ENCODE peak calls at places on chromosomes 3 and 15, in six cellular contexts. F, Z, X, U, M and O are unnamed samples.

GRCh38 chr3:10823516-10823818 is 7.4 kb downstream of the SLC6A11 start:
- DNase-seq in Z (no peak), U (no peak), X (no peak), M (no peak), F (no peak), O (no peak)

GRCh38 chr3:79606414-79606813 is 161.4 kb downstream of the ROBO1 start:
- DNase-seq in M (no peak), X (no peak), F (no peak), U (no peak), Z (no peak), O (no peak)

GRCh38 chr3:23928525-23928924 is 11.6 kb downstream of the RPL15 start:
- DNase-seq in U (no peak), X (no peak), F (no peak), Z (no peak), M (no peak), O (no peak)

GRCh38 chr3:77902675-77903074 is 862.8 kb downstream of the ROBO2 start:
- DNase-seq in F (no peak), Z (no peak), U (no peak), M (no peak), X (no peak), O (no peak)

GRCh38 chr3:103393395-103394186 is 958.8 kb downstream of the ZPLD1 start:
- DNase-seq in F (no peak), M (peak), X (no peak), U (no peak), Z (no peak), O (no peak)

GRCh38 chr15:70264014-70264492 is 166.3 kb upstream of the TLE3 start:
- DNase-seq in M (no peak), X (no peak), F (no peak), Z (no peak), U (no peak), O (no peak)

GRCh38 chr3:50274371-50275104 is 4.3 kb upstream of the LSMEM2 start:
- DNase-seq in M (peak), F (no peak), Z (peak), U (peak), X (peak), O (peak)

GRCh38 chr15:67175643-67176071 is 78.8 kb downstream of the AAGAB start:
- DNase-seq in F (no peak), Z (peak), M (peak), X (peak), U (peak), O (no peak)

GRCh38 chr3:29347412-29347811 is 66.5 kb downstream of the RBMS3 start:
- DNase-seq in X (no peak), M (no peak), Z (no peak), U (no peak), F (no peak), O (no peak)

GRCh38 chr3:133474251-133474801 is 74.5 kb downstream of the BFSP2 start:
- DNase-seq in U (peak), X (no peak), Z (no peak), M (peak), F (no peak), O (peak)

GRCh38 chr15:70036585-70037343 is 61.0 kb downstream of the TLE3 start:
- DNase-seq in F (no peak), U (no peak), M (no peak), X (peak), Z (no peak), O (no peak)

GRCh38 chr3:124300416-124300815 is 308.5 kb upstream of the ROPN1 start:
- DNase-seq in Z (no peak), U (no peak), M (no peak), F (no peak), X (no peak), O (no peak)

GRCh38 chr15:25246641-25247417 is 192.0 kb downstream of the UBE3A start:
- DNase-seq in U (no peak), F (no peak), Z (no peak), X (peak), M (no peak), O (no peak)

GRCh38 chr15:47289667-47290066 is 427.6 kb upstream of the SEMA6D start:
- DNase-seq in M (no peak), U (no peak), Z (no peak), F (no peak), X (no peak), O (no peak)

GRCh38 chr3:79178471-79178870 is 589.3 kb downstream of the ROBO1 start:
- DNase-seq in Z (no peak), U (no peak), X (no peak), F (no peak), M (no peak), O (no peak)

GRCh38 chr3:9135526-9135925 is 113.9 kb downstream of the SRGAP3 start:
- DNase-seq in X (no peak), Z (peak), F (no peak), U (no peak), M (no peak), O (no peak)

GRCh38 chr15:61084944-61085367 is 144.1 kb downstream of the RORA start:
- DNase-seq in M (no peak), U (no peak), X (no peak), Z (peak), F (peak), O (no peak)

GRCh38 chr3:79930196-79930595 is 162.4 kb upstream of the ROBO1 start:
- DNase-seq in X (no peak), M (no peak), U (no peak), Z (no peak), F (no peak), O (no peak)

GRCh38 chr15:25883860-25884259 is 20.7 kb upstream of the ATP10A start:
- DNase-seq in Z (no peak), U (no peak), F (no peak), M (peak), X (no peak), O (no peak)

GRCh38 chr3:142595581-142595950 is 627 bp upstream of the PLS1 start:
- DNase-seq in Z (no peak), X (no peak), M (peak), F (no peak), U (no peak), O (no peak)

GRCh38 chr3:128404276-128405062 is 62.2 kb downstream of the DNAJB8 start:
- DNase-seq in F (no peak), Z (no peak), U (no peak), M (no peak), X (no peak), O (no peak)

GRCh38 chr15:33148129-33148850 is 46.2 kb downstream of the FMN1 start:
- DNase-seq in F (no peak), U (no peak), M (no peak), Z (no peak), X (peak), O (no peak)

GRCh38 chr3:143081844-143082778 is 37.5 kb upstream of the CHST2 start:
- DNase-seq in U (no peak), X (no peak), F (no peak), M (no peak), Z (no peak), O (no peak)

GRCh38 chr3:170999737-171000242 is 26.7 kb downstream of the SLC2A2 start:
- DNase-seq in F (no peak), X (no peak), Z (no peak), U (no peak), M (peak), O (no peak)